ENCODE peak calls at places on chromosomes 4 and X, in nine cellular contexts. W is pancreas; V is dorsolateral prefrontal cortex; A is SK-N-MC; F is CD8-positive, alpha-beta memory T cell; S is neural progenitor cell; T is Peyer's patch; P is brain microvascular endothelial cell; O is CD4-positive, alpha-beta memory T cell. D is an unnamed sample.

GRCh38 chr4:38166082-38166481 is 205.9 kb downstream of the PTTG2 start:
- DNase-seq in W (no peak), V (no peak), A (no peak), F (no peak), S (no peak), T (no peak), P (no peak), O (no peak), D (no peak)

GRCh38 chr4:142446965-142447474 is 399.1 kb downstream of the INPP4B start:
- DNase-seq in W (no peak), V (no peak), A (no peak), F (no peak), S (no peak), T (no peak), P (no peak), O (no peak), D (no peak)

GRCh38 chr4:1502501-1502886 is 96.3 kb upstream of the NKX1-1 start:
- DNase-seq in W (no peak), V (peak; percentile 33), A (no peak), F (no peak), S (no peak), T (peak; percentile 41), P (no peak), O (no peak), D (peak; percentile 74)

GRCh38 chr4:111066887-111067286 is 444.0 kb upstream of the PITX2 start:
- DNase-seq in W (no peak), V (no peak), A (no peak), F (no peak), S (peak; percentile 34), T (no peak), P (peak; percentile 34), O (no peak), D (no peak)

GRCh38 chr4:11599044-11599443 is 170.3 kb upstream of the HS3ST1 start:
- DNase-seq in W (no peak), V (no peak), A (no peak), F (no peak), S (no peak), T (no peak), P (no peak), O (no peak), D (no peak)

GRCh38 chr4:1041147-1041935 is 29.9 kb downstream of the FGFRL1 start:
- DNase-seq in W (peak; percentile 51), V (no peak), A (no peak), F (no peak), S (peak; percentile 89), T (no peak), P (peak; percentile 24), O (no peak), D (no peak)

GRCh38 chrX:38166478-38167083 is 54.1 kb downstream of the SRPX start:
- DNase-seq in W (no peak), V (no peak), A (peak; percentile 18), F (no peak), S (peak; percentile 15), T (no peak), P (peak; percentile 29), O (peak; percentile 16), D (no peak)

GRCh38 chrX:103691059-103691458 is 4.6 kb upstream of the MORF4L2 start:
- DNase-seq in W (no peak), V (no peak), A (no peak), F (no peak), S (no peak), T (no peak), P (no peak), O (no peak), D (no peak)

DNA sequence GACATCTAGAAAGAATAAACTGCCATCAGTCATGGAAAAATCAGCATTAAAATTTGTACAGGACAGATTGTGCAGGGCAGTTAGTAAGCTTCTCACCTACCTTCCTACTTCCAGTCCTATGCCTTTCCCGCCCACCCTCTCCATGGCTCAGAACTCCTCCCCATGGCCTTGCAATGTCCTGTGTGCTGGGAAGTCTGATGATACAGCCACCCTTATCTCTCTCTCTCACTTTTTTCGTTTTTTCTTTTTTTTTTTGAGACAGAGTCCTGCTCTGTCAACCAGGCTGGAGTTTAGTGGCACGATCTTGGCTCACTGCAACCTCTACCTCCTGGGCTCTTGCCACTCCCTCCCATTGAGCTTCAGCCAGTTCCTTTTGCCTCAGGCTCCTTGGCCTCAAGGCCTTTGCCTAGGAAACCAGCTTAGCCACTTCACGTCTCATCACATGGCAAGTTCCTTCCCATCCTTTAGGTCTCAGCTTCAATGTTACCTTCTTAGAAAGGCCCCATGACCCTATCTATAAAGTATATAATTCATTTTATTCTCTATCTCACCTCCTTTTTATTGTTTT is 259.7 kb downstream of the NKX6-1 start:
- DNase-seq in W (no peak), V (no peak), A (no peak), F (no peak), S (no peak), T (no peak), P (no peak), O (no peak), D (no peak)
- H3K27ac ChIP-seq in W (no peak overlapping the region), V (no peak overlapping the region), A (no peak overlapping the region), F (no peak overlapping the region), S (no peak overlapping the region), T (no peak overlapping the region), P (no peak overlapping the region), O (no peak overlapping the region), D (no peak overlapping the region)

GRCh38 chr4:138196153-138196552 is 46.0 kb downstream of the SLC7A11 start:
- DNase-seq in W (no peak), V (no peak), A (no peak), F (no peak), S (no peak), T (no peak), P (no peak), O (no peak), D (no peak)

GRCh38 chr4:138200236-138200590 is 41.9 kb downstream of the SLC7A11 start:
- DNase-seq in W (no peak), V (no peak), A (no peak), F (no peak), S (no peak), T (no peak), P (no peak), O (no peak), D (no peak)

GRCh38 chr4:138202686-138203085 is 39.5 kb downstream of the SLC7A11 start:
- DNase-seq in W (no peak), V (no peak), A (no peak), F (no peak), S (no peak), T (no peak), P (no peak), O (no peak), D (no peak)

GRCh38 chr4:138204507-138204906 is 37.6 kb downstream of the SLC7A11 start:
- DNase-seq in W (no peak), V (no peak), A (no peak), F (no peak), S (no peak), T (no peak), P (no peak), O (no peak), D (no peak)

DNA sequence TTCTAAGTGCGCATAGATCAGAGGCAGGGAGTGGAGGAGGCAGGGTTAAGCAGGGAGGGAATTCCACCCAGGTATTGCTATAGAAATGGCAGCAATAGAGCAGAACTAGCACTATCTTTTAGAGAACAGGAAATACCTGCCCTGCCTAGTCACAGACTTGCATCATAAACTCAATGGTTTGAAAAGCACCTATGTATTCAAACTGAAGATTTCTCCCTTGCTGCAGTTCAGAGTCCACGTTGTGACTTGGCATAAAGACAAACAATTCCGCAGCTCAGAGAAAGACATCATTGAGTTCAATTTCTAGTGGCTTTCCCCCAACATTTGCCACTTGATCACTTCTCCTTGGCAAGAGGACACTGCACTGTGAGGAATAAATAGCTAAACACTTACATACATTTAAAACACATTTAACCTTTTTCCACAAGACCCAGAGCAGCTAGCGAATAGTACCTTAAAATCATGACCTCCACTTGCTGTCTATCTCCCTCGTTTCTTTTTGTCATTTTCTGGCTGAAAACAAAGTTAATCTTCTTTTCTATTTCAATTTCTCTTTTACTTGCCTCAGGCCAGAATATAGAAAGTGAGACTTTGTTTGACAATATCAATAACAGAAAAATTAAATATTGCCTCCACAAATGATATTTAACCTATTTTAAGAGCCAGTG is 42.4 kb downstream of the SLC7A11 start:
- DNase-seq in W (no peak), V (no peak), A (no peak), F (no peak), S (no peak), T (peak; percentile 67), P (no peak), O (no peak), D (no peak)
- H3K4me3 ChIP-seq in W (no peak overlapping the region), V (no peak overlapping the region), A (no peak overlapping the region), F (no peak overlapping the region), S (no peak overlapping the region), T (peak overlapping the region; percentile 30), P (no peak overlapping the region), O (no peak overlapping the region), D (no peak overlapping the region)

GRCh38 chrX:150715180-150715579 is 22.0 kb downstream of the MTMR1 start:
- DNase-seq in W (no peak), V (no peak), A (no peak), F (no peak), S (no peak), T (no peak), P (no peak), O (no peak), D (no peak)

DNA sequence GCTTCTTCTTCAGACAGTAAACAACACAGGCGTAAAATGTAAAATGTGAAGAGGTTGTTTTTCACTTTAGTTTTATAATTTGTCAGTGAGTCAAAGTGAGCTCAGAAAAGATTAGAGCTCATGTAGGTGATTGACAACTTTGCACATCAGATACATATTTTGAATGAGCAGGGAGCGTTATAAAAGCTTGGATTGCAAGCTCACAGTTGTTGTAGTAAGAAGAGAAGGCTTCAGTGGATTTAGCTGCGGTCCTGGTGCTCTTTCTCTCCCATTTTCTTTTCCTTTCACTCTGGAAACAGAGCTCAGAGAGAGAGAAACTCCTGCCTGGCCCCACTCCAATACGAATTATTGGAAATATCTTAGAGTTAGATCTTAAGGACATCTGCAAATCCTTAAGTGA is 26.4 kb downstream of the MTMR1 start:
- DNase-seq in W (no peak), V (no peak), A (no peak), F (no peak), S (no peak), T (no peak), P (no peak), O (no peak), D (no peak)
- H3K27ac ChIP-seq in W (no peak overlapping the region), V (no peak overlapping the region), A (no peak overlapping the region), F (no peak overlapping the region), S (no peak overlapping the region), T (no peak overlapping the region), P (no peak overlapping the region), O (no peak overlapping the region), D (no peak overlapping the region)

GRCh38 chr4:7186081-7186480 is 6.3 kb upstream of the SORCS2 start:
- DNase-seq in W (no peak), V (no peak), A (no peak), F (no peak), S (peak; percentile 55), T (peak; percentile 47), P (no peak), O (no peak), D (no peak)

GRCh38 chr4:7186516-7187296 is 5.6 kb upstream of the SORCS2 start:
- DNase-seq in W (no peak), V (no peak), A (no peak), F (no peak), S (no peak), T (peak; percentile 10), P (no peak), O (no peak), D (peak; percentile 47)

GRCh38 chr4:7185487-7186030 is 6.8 kb upstream of the SORCS2 start:
- DNase-seq in W (no peak), V (no peak), A (no peak), F (no peak), S (no peak), T (peak; percentile 31), P (no peak), O (no peak), D (peak; percentile 37)

GRCh38 chr4:7183161-7183560 is 9.2 kb upstream of the SORCS2 start:
- DNase-seq in W (no peak), V (no peak), A (no peak), F (no peak), S (no peak), T (peak; percentile 22), P (no peak), O (no peak), D (no peak)

GRCh38 chr4:7183780-7184460 is 8.4 kb upstream of the SORCS2 start:
- DNase-seq in W (no peak), V (no peak), A (no peak), F (no peak), S (no peak), T (peak; percentile 19), P (no peak), O (no peak), D (peak; percentile 37)
- H3K4me3 ChIP-seq in W (no peak overlapping the region), V (no peak overlapping the region), A (no peak overlapping the region), F (no peak overlapping the region), S (no peak overlapping the region), T (no peak overlapping the region), P (no peak overlapping the region), O (no peak overlapping the region), D (no peak overlapping the region)

D was measured in aorta.